ENCODE peak calls at places on chromosomes 7 and 10, in ten cellular contexts. U is OCI-LY7, R is AG04450, C is psoas muscle, Y is RWPE1, P is neural crest cell, M is stomach, T is IMR-90, J is AG04449, H is GM06990. A is an unnamed sample.

GRCh38 chr7:130973637-130974036 is 239.6 kb upstream of the KLF14 start:
- DNase-seq in P (no peak), R (no peak), H (no peak), Y (no peak), C (no peak), J (no peak), M (no peak), U (no peak), T (no peak), A (no peak)

GRCh38 chr10:101693701-101694055 is 1.3 kb downstream of the FBXW4 start:
- DNase-seq in M (no peak), U (peak; percentile 74), J (no peak), H (no peak), C (no peak), R (no peak), T (peak; percentile 60), P (peak; percentile 16), Y (no peak), A (peak; percentile 14)

GRCh38 chr10:58086144-58086762 is 181.4 kb downstream of the IPMK start:
- DNase-seq in R (no peak), U (no peak), Y (no peak), H (no peak), P (no peak), C (no peak), J (no peak), M (no peak), T (no peak), A (no peak)

GRCh38 chr7:95871078-95871848 is 98.9 kb downstream of the DYNC1I1 start:
- DNase-seq in T (peak; percentile 45), J (peak; percentile 9), P (peak; percentile 42), Y (peak; percentile 32), U (peak; percentile 44), R (peak; percentile 7), C (no peak), M (no peak), H (no peak), A (no peak)

GRCh38 chr7:134362587-134363483 is 46.1 kb upstream of the SLC35B4 start:
- DNase-seq in M (no peak), J (no peak), P (no peak), U (no peak), Y (no peak), R (no peak), C (no peak), T (peak; percentile 18), H (no peak), A (peak; percentile 18)

GRCh38 chr10:74750848-74751274 is 75.5 kb upstream of the KAT6B start:
- DNase-seq in R (no peak), H (peak; percentile 21), M (peak; percentile 8), U (no peak), T (no peak), J (no peak), Y (no peak), P (no peak), C (no peak), A (no peak)

GRCh38 chr10:34489973-34490372 is 325.1 kb downstream of the PARD3 start:
- DNase-seq in T (peak; percentile 64), M (no peak), P (no peak), J (peak; percentile 28), H (no peak), U (no peak), Y (peak; percentile 67), R (peak; percentile 8), C (no peak), A (no peak)

GRCh38 chr10:24824536-24824935 is 100.8 kb upstream of the ARHGAP21 start:
- DNase-seq in M (no peak), P (no peak), H (no peak), T (no peak), C (no peak), J (no peak), Y (no peak), U (no peak), R (no peak), A (no peak)

GRCh38 chr10:16520900-16521299 is 779 bp downstream of the C1QL3 start:
- DNase-seq in R (no peak), C (peak; percentile 53), Y (no peak), M (peak; percentile 32), H (peak; percentile 63), P (peak; percentile 25), J (no peak), T (peak; percentile 12), U (no peak), A (no peak)

GRCh38 chr10:81026597-81026996 is 488.9 kb downstream of the SH2D4B start:
- DNase-seq in M (no peak), T (no peak), U (no peak), Y (no peak), P (no peak), C (no peak), J (no peak), H (no peak), R (no peak), A (no peak)

GRCh38 chr7:38316733-38317360 is 43.4 kb upstream of the TARP start:
- DNase-seq in T (peak; percentile 27), C (no peak), H (no peak), J (no peak), Y (no peak), U (no peak), M (no peak), R (no peak), P (no peak), A (no peak)

GRCh38 chr7:38317457-38318037 is 44.1 kb upstream of the TARP start:
- DNase-seq in T (no peak), U (no peak), J (no peak), M (no peak), C (no peak), P (no peak), Y (no peak), H (no peak), R (no peak), A (no peak)

GRCh38 chr7:38319873-38320272 is 46.4 kb upstream of the TARP start:
- DNase-seq in U (peak; percentile 37), C (no peak), M (no peak), P (no peak), R (no peak), Y (no peak), J (no peak), H (no peak), T (no peak), A (no peak)

GRCh38 chr7:38318241-38318640 is 44.8 kb upstream of the TARP start:
- DNase-seq in J (no peak), H (no peak), T (no peak), M (no peak), P (no peak), C (no peak), R (no peak), Y (no peak), U (no peak), A (no peak)

GRCh38 chr7:38318803-38319416 is 45.5 kb upstream of the TARP start:
- DNase-seq in P (no peak), U (peak; percentile 88), C (no peak), T (peak; percentile 81), H (no peak), Y (peak; percentile 60), M (no peak), J (peak; percentile 53), R (peak; percentile 51), A (peak; percentile 61)
- TF ChIP-seq CTCF in P (peak; percentile 59), U (peak; percentile 89), C (peak; percentile 30), T (peak; percentile 70), H (peak; percentile 76), Y (peak; percentile 44), M (peak; percentile 41), J (peak; percentile 74), R (peak; percentile 82), A (peak; percentile 82)

DNA sequence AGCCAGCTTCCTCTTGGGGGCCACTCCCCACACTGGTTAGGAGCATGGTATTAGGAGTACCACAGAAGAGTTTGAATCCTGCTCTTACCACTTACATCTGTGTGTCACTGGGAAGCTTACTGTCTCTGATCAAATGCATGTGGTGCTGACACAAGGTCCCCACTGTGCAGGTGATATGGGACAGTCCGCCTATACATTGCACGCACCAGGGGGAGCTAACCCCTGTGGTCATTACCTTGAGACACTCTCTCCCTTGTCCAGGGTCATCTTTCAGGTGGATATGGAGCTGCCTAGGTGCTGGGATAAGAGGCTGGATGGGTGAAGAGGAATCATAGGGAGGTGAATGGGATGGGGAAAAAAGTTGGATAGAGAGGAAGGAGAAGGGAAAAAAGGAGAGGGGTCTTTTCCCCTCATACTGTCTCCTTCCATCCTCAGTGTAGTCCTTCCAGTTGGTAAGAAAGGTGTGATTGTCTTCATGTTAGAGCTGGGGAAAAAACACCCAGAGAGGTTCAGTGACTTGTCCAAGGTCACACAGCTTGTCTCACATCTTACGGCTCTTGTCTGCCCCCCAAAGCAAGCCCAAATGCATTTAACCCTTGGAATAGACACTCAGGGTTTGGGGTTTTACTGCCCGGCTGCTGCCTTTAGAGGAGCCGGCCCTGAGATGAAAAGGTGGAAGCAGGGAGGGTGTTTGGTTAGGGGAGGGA is 125.9 kb downstream of the CDH23 start:
- DNase-seq in U (peak; percentile 10), T (no peak), P (no peak), Y (no peak), H (no peak), R (no peak), M (no peak), C (no peak), J (no peak), A (no peak)
- TF ChIP-seq CTCF in U (peak; percentile 25), T (no peak), P (peak; percentile 35), Y (no peak), H (no peak), R (no peak), M (no peak), C (no peak), J (no peak), A (no peak)

GRCh38 chr10:91552260-91552659 is 80.6 kb downstream of the PPP1R3C start:
- DNase-seq in Y (no peak), T (no peak), U (no peak), R (no peak), M (no peak), P (no peak), J (no peak), H (no peak), C (no peak), A (no peak)

GRCh38 chr10:91555455-91555854 is 77.4 kb downstream of the PPP1R3C start:
- DNase-seq in P (no peak), U (no peak), R (no peak), Y (no peak), M (no peak), T (no peak), C (no peak), J (no peak), H (no peak), A (no peak)

GRCh38 chr10:91549296-91549695 is 83.6 kb downstream of the PPP1R3C start:
- DNase-seq in Y (peak; percentile 20), U (no peak), P (no peak), R (no peak), T (no peak), M (no peak), C (no peak), H (no peak), J (no peak), A (no peak)

GRCh38 chr10:91551856-91552255 is 81.0 kb downstream of the PPP1R3C start:
- DNase-seq in R (peak; percentile 34), C (no peak), M (peak; percentile 38), H (no peak), P (peak; percentile 43), Y (no peak), J (no peak), U (no peak), T (peak; percentile 80), A (no peak)

GRCh38 chr10:91552706-91553105 is 80.2 kb downstream of the PPP1R3C start:
- DNase-seq in P (no peak), M (peak; percentile 53), T (peak; percentile 18), C (no peak), U (no peak), Y (no peak), H (no peak), J (no peak), R (no peak), A (no peak)
- TF ChIP-seq CTCF in P (no peak), M (peak; percentile 28), T (peak; percentile 46), C (peak; percentile 61), U (no peak), Y (no peak), H (peak; percentile 21), J (peak; percentile 37), R (peak; percentile 43), A (peak; percentile 39)

GRCh38 chr10:43666551-43666950 is 17.9 kb upstream of the ZNF32 start:
- DNase-seq in H (no peak), C (no peak), M (no peak), R (no peak), P (no peak), U (no peak), Y (no peak), T (no peak), J (no peak), A (no peak)
- TF ChIP-seq CTCF in H (no peak), C (no peak), M (no peak), R (no peak), P (no peak), U (no peak), Y (no peak), T (no peak), J (no peak), A (no peak)

A was measured in AG09319.